ENCODE peak calls at places on chromosome 14, in eight cellular contexts. M, W, G, R, S, L, N and J are unnamed samples. For H3K9me3, the result is how much of the 10 kb centered on the place peaks cover.

GRCh38 chr14:67166450-67166853 is 22.8 kb upstream of the GARIN2 start:
- DNase-seq in M (peak), W (no peak), G (peak), R (no peak), S (no peak), L (no peak), N (no peak), J (no peak)

GRCh38 chr14:90698379-90698869 is 117.8 kb downstream of the TTC7B start:
- DNase-seq in M (no peak), W (no peak), G (peak), R (no peak), S (peak), L (peak), N (no peak), J (no peak)

GRCh38 chr14:59964251-59965007 is 44.5 kb downstream of the LRRC9 start:
- DNase-seq in M (peak), W (no peak), G (no peak), R (no peak), S (no peak), L (no peak), N (no peak), J (no peak)

GRCh38 chr14:103868242-103868897 is 21.0 kb upstream of the PPP1R13B start:
- DNase-seq in M (no peak), W (no peak), G (peak), R (no peak), S (no peak), L (no peak), N (no peak), J (no peak)

GRCh38 chr14:103099081-103099732 is 4.7 kb downstream of the EXOC3L4 start:
- DNase-seq in M (no peak), W (no peak), G (no peak), R (no peak), S (no peak), L (no peak), N (peak), J (no peak)

GRCh38 chr14:32593290-32593942 is 264.3 kb downstream of the AKAP6 start:
- DNase-seq in M (no peak), W (no peak), G (no peak), R (no peak), S (no peak), L (no peak), N (no peak), J (no peak)

GRCh38 chr14:64856528-64857445 is 22.9 kb downstream of the SPTB start:
- DNase-seq in M (no peak), W (no peak), G (no peak), R (no peak), S (no peak), L (no peak), N (no peak), J (no peak)

GRCh38 chr14:59679872-59680271 is 103.3 kb upstream of the CCDC175 start:
- DNase-seq in M (peak), W (no peak), G (no peak), R (no peak), S (no peak), L (no peak), N (no peak), J (no peak)

GRCh38 chr14:91509878-91510170 is 286 bp downstream of the PPP4R3A start:
- DNase-seq in M (no peak), W (no peak), G (no peak), R (no peak), S (no peak), L (no peak), N (no peak), J (no peak)

GRCh38 chr14:75499084-75499875 is 23.0 kb upstream of the BATF start:
- DNase-seq in M (no peak), W (no peak), G (no peak), R (no peak), S (no peak), L (no peak), N (no peak), J (no peak)

GRCh38 chr14:37592288-37593274 is 2.5 kb downstream of the FOXA1 start:
- DNase-seq in M (no peak), W (no peak), G (no peak), R (no peak), S (peak), L (no peak), N (no peak), J (no peak)

GRCh38 chr14:24279301-24280186 is 8.1 kb upstream of the RABGGTA start:
- DNase-seq in M (no peak), W (no peak), G (peak), R (no peak), S (peak), L (peak), N (no peak), J (peak)

GRCh38 chr14:93234798-93235197 is 27.7 kb downstream of the UBR7 start:
- DNase-seq in M (no peak), W (peak), G (no peak), R (no peak), S (no peak), L (no peak), N (no peak), J (no peak)

GRCh38 chr14:90103808-90104207 is 42.0 kb downstream of the KCNK13 start:
- DNase-seq in M (no peak), W (no peak), G (no peak), R (no peak), S (no peak), L (no peak), N (no peak), J (no peak)

GRCh38 chr14:22849212-22849819 is 12.9 kb downstream of the MMP14 start:
- DNase-seq in M (no peak), W (no peak), G (peak), R (peak), S (peak), L (peak), N (peak), J (no peak)

GRCh38 chr14:64095620-64096019 is 198.6 kb downstream of the ESR2 start:
- DNase-seq in M (no peak), W (no peak), G (no peak), R (no peak), S (no peak), L (no peak), N (no peak), J (no peak)

GRCh38 chr14:54902143-54902520 is 494 bp downstream of the GCH1 start:
- DNase-seq in M (peak), W (peak), G (peak), R (peak), S (peak), L (peak), N (peak), J (peak)

GRCh38 chr14:21868442-21869046 is 194.9 kb upstream of the OR4E1 start:
- DNase-seq in M (peak), W (peak), G (peak), R (no peak), S (no peak), L (no peak), N (peak), J (peak)

GRCh38 chr14:99026471-99026870 is 245.5 kb downstream of the BCL11B start:
- DNase-seq in M (no peak), W (no peak), G (no peak), R (no peak), S (no peak), L (no peak), N (no peak), J (no peak)

GRCh38 chr14:99735189-99736135 is 51.4 kb downstream of the CYP46A1 start:
- DNase-seq in M (no peak), W (no peak), G (no peak), R (peak), S (no peak), L (peak), N (no peak), J (no peak)

GRCh38 chr14:71021347-71022014 is 114.2 kb downstream of the PCNX1 start:
- DNase-seq in M (no peak), W (no peak), G (no peak), R (no peak), S (no peak), L (no peak), N (no peak), J (no peak)

GRCh38 chr14:47665337-47666134 is 9.9 kb downstream of the MDGA2 start:
- DNase-seq in M (no peak), W (no peak), G (no peak), R (no peak), S (no peak), L (no peak), N (no peak), J (no peak)

GRCh38 chr14:90438841-90439240 is 42.0 kb downstream of the CALM1 start:
- DNase-seq in M (no peak), W (no peak), G (no peak), R (no peak), S (no peak), L (no peak), N (no peak), J (no peak)

GRCh38 chr14:100096656-100097055 is 31.4 kb downstream of the EVL start:
- DNase-seq in M (no peak), W (no peak), G (no peak), R (no peak), S (no peak), L (no peak), N (no peak), J (no peak)

GRCh38 chr14:103520269-103520656 is 2.4 kb downstream of the CKB start:
- DNase-seq in M (no peak), W (no peak), G (peak), R (no peak), S (peak), L (no peak), N (no peak), J (no peak)

GRCh38 chr14:65214741-65215140 is 112.4 kb upstream of the MAX start:
- DNase-seq in M (peak), W (no peak), G (no peak), R (no peak), S (no peak), L (no peak), N (no peak), J (no peak)

GRCh38 chr14:91159182-91159581 is 45.3 kb downstream of the DGLUCY start:
- DNase-seq in M (no peak), W (no peak), G (no peak), R (peak), S (no peak), L (no peak), N (no peak), J (no peak)

GRCh38 chr14:40218282-40218941 is 786.2 kb upstream of the FBXO33 start:
- DNase-seq in M (no peak), W (no peak), G (no peak), R (no peak), S (no peak), L (no peak), N (no peak), J (no peak)

GRCh38 chr14:96104469-96105057 is 65.4 kb downstream of the C14orf132 start:
- DNase-seq in M (no peak), W (peak), G (no peak), R (peak), S (peak), L (peak), N (peak), J (no peak)

GRCh38 chr14:59282366-59282765 is 93.9 kb downstream of the DAAM1 start:
- DNase-seq in M (no peak), W (no peak), G (no peak), R (no peak), S (no peak), L (no peak), N (no peak), J (no peak)

GRCh38 chr14:69101331-69101826 is 51.5 kb downstream of the DCAF5 start:
- DNase-seq in M (no peak), W (peak), G (peak), R (no peak), S (no peak), L (no peak), N (no peak), J (no peak)

GRCh38 chr14:70893842-70894237 is 13.4 kb upstream of the PCNX1 start:
- DNase-seq in M (no peak), W (no peak), G (no peak), R (no peak), S (no peak), L (no peak), N (no peak), J (no peak)

GRCh38 chr14:99036594-99037293 is 235.3 kb downstream of the BCL11B start:
- DNase-seq in M (no peak), W (no peak), G (no peak), R (peak), S (peak), L (peak), N (peak), J (no peak)

GRCh38 chr14:30298266-30298795 is 260.6 kb upstream of the G2E3 start:
- DNase-seq in M (no peak), W (no peak), G (no peak), R (no peak), S (no peak), L (no peak), N (no peak), J (no peak)

GRCh38 chr14:56205906-56206305 is 87.7 kb downstream of the PELI2 start:
- DNase-seq in M (no peak), W (no peak), G (no peak), R (no peak), S (no peak), L (no peak), N (no peak), J (no peak)

GRCh38 chr14:21106506-21107359 is 5.9 kb downstream of the TMEM253 start:
- DNase-seq in M (peak), W (peak), G (peak), R (peak), S (peak), L (peak), N (peak), J (peak)

GRCh38 chr14:34299360-34299759 is 162.7 kb downstream of the SPTSSA start:
- DNase-seq in M (no peak), W (no peak), G (no peak), R (no peak), S (no peak), L (no peak), N (no peak), J (no peak)

GRCh38 chr14:105854600-105855245 is 328.3 kb downstream of the TMEM121 start:
- DNase-seq in M (no peak), W (no peak), G (no peak), R (peak), S (no peak), L (peak), N (no peak), J (no peak)

GRCh38 chr14:105853089-105853906 is 326.9 kb downstream of the TMEM121 start:
- DNase-seq in M (no peak), W (no peak), G (peak), R (peak), S (no peak), L (no peak), N (no peak), J (peak)

GRCh38 chr14:105855246-105855892 is 329.0 kb downstream of the TMEM121 start:
- DNase-seq in M (no peak), W (no peak), G (no peak), R (peak), S (no peak), L (peak), N (no peak), J (peak)

GRCh38 chr14:105852378-105853088 is 326.1 kb downstream of the TMEM121 start:
- DNase-seq in M (no peak), W (no peak), G (peak), R (peak), S (no peak), L (no peak), N (no peak), J (no peak)

GRCh38 chr14:105853907-105854599 is 327.7 kb downstream of the TMEM121 start:
- DNase-seq in M (no peak), W (no peak), G (no peak), R (peak), S (no peak), L (peak), N (no peak), J (no peak)
- H3K9me3 ChIP-seq in M (under half), W (under half), G (under half), R (under half), S (under half), L (under half), N (under half), J (under half)

GRCh38 chr14:105864116-105864515 is 337.7 kb downstream of the TMEM121 start:
- DNase-seq in M (no peak), W (no peak), G (no peak), R (no peak), S (no peak), L (no peak), N (no peak), J (no peak)
- H3K9me3 ChIP-seq in M (under half), W (under half), G (under half), R (under half), S (under half), L (under half), N (under half), J (under half)

DNA sequence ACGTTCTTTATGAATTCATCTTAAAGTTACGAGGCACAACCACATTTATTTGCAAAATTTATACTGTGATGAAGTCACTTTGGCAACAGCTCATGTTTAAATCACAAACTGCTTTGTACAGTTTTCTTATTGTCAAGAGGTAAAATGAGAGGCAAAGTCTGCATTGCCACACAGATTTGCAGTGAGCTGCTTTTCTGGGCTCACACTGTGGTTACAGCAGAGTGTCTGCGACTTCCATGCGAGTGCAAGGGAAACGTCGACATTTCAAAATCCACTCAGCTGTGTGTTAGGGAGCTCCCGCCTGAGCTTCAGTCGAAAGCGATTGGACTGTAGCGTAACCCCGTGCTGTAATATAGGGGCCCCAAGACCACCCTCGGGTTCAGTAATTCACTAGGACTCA is 13.0 kb downstream of the MTA1 start:
- DNase-seq in M (no peak), W (no peak), G (no peak), R (no peak), S (no peak), L (no peak), N (no peak), J (no peak)
- H3K9me3 ChIP-seq in M (under half), W (under half), G (under half), R (under half), S (under half), L (under half), N (under half), J (under half)

DNA sequence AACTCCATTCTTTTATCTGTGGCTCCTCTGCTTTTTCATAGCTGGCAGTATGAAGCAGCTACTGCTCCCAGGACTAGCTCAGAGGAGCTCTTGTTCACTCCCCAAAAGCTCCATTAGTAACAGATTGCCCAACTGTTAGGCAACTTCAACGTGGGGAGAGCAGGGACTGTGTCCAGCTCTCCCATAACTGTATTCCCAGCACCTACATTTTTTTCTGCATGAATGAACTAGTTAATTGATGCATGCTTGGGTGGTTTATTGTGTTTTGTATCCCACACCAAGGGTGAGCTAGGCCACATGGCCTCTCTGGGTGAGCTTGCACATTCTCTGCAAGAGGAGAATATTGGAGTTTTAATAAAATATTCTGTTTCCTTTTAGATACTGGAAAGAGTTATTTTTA is 15.2 kb downstream of the STON2 start:
- DNase-seq in M (no peak), W (no peak), G (no peak), R (no peak), S (no peak), L (no peak), N (no peak), J (no peak)
- H3K9me3 ChIP-seq in M (under half), W (under half), G (under half), R (under half), S (under half), L (under half), N (under half), J (under half)